ENCODE peak calls at places on chromosomes 3 and 15, in ten cellular contexts. V is GM13977, H is adrenal gland, L is GM06990, A is left lung, I is bronchial epithelial cell, X is WERI-Rb-1, U is Panc1, T is GM12865, N is A549. C is an unnamed sample.

GRCh38 chr3:70914889-70915288 is 602.5 kb upstream of the MDFIC2 start:
- DNase-seq in V (no peak), H (no peak), L (no peak), A (no peak), I (no peak), X (no peak), U (no peak), T (no peak), N (no peak), C (no peak)

GRCh38 chr3:55622733-55623132 is 135.6 kb upstream of the WNT5A start:
- DNase-seq in V (no peak), H (no peak), L (no peak), A (no peak), I (no peak), X (no peak), U (no peak), T (no peak), N (no peak), C (no peak)

GRCh38 chr15:37106490-37107001 is 6.2 kb upstream of the MEIS2 start:
- DNase-seq in V (peak), H (no peak), L (no peak), A (no peak), I (no peak), X (peak), U (no peak), T (peak), N (no peak), C (no peak)

GRCh38 chr15:100601158-100601557 is 826 bp downstream of the LINS1 start:
- DNase-seq in V (no peak), H (no peak), L (peak), A (peak), I (peak), X (no peak), U (no peak), T (peak), N (no peak), C (no peak)

GRCh38 chr3:71066849-71067261 is 516.7 kb downstream of the FOXP1 start:
- DNase-seq in V (no peak), H (no peak), L (no peak), A (no peak), I (peak), X (no peak), U (no peak), T (no peak), N (no peak), C (no peak)

GRCh38 chr3:186998937-186999368 is 68.6 kb downstream of the ST6GAL1 start:
- DNase-seq in V (no peak), H (no peak), L (no peak), A (no peak), I (no peak), X (no peak), U (no peak), T (no peak), N (no peak), C (no peak)

GRCh38 chr3:1196997-1197396 is 104.2 kb downstream of the CNTN6 start:
- DNase-seq in V (no peak), H (no peak), L (no peak), A (no peak), I (no peak), X (no peak), U (no peak), T (no peak), N (no peak), C (no peak)

GRCh38 chr3:171936231-171936841 is 93.2 kb downstream of the TMEM212 start:
- DNase-seq in V (no peak), H (no peak), L (no peak), A (no peak), I (peak), X (no peak), U (no peak), T (no peak), N (peak), C (no peak)

GRCh38 chr3:66518644-66519043 is 17.8 kb upstream of the LRIG1 start:
- DNase-seq in V (no peak), H (no peak), L (no peak), A (no peak), I (no peak), X (peak), U (no peak), T (no peak), N (no peak), C (no peak)

GRCh38 chr15:28260722-28261121 is 61.3 kb downstream of the HERC2 start:
- DNase-seq in V (no peak), H (no peak), L (no peak), A (no peak), I (no peak), X (no peak), U (no peak), T (no peak), N (no peak), C (no peak)

GRCh38 chr3:185402561-185402960 is 39.6 kb downstream of the MAP3K13 start:
- DNase-seq in V (no peak), H (peak), L (no peak), A (no peak), I (no peak), X (peak), U (no peak), T (no peak), N (no peak), C (no peak)

GRCh38 chr3:52299815-52300611 is 12.4 kb downstream of the GLYCTK start:
- DNase-seq in V (no peak), H (peak), L (no peak), A (peak), I (peak), X (no peak), U (no peak), T (no peak), N (peak), C (peak)

GRCh38 chr3:14429689-14430452 is 27.5 kb downstream of the SLC6A6 start:
- DNase-seq in V (no peak), H (no peak), L (no peak), A (no peak), I (no peak), X (no peak), U (no peak), T (no peak), N (no peak), C (no peak)

GRCh38 chr3:143977326-143978262 is 6.0 kb downstream of the DIPK2A start:
- DNase-seq in V (peak), H (no peak), L (no peak), A (no peak), I (no peak), X (no peak), U (no peak), T (peak), N (no peak), C (peak)

GRCh38 chr15:80977627-80978036 is 12.0 kb downstream of the MESD start:
- DNase-seq in V (no peak), H (peak), L (no peak), A (no peak), I (peak), X (peak), U (no peak), T (peak), N (peak), C (no peak)

GRCh38 chr3:10228248-10228950 is 19.9 kb upstream of the TATDN2 start:
- DNase-seq in V (no peak), H (no peak), L (no peak), A (no peak), I (peak), X (no peak), U (no peak), T (peak), N (no peak), C (no peak)

GRCh38 chr3:181267312-181267711 is 277.8 kb upstream of the DNAJC19 start:
- DNase-seq in V (no peak), H (no peak), L (no peak), A (no peak), I (no peak), X (no peak), U (no peak), T (no peak), N (no peak), C (no peak)

GRCh38 chr3:152910211-152910610 is 75.3 kb downstream of the P2RY1 start:
- DNase-seq in V (no peak), H (no peak), L (no peak), A (no peak), I (peak), X (peak), U (no peak), T (peak), N (peak), C (no peak)

GRCh38 chr3:184360834-184361531 is 422 bp downstream of the CLCN2 start:
- DNase-seq in V (no peak), H (no peak), L (no peak), A (no peak), I (no peak), X (no peak), U (no peak), T (no peak), N (no peak), C (no peak)

GRCh38 chr15:52556524-52556923 is 12.3 kb downstream of the ARPP19 start:
- DNase-seq in V (no peak), H (no peak), L (no peak), A (no peak), I (no peak), X (no peak), U (no peak), T (no peak), N (no peak), C (no peak)

GRCh38 chr3:140829796-140830195 is 111.8 kb upstream of the SLC25A36 start:
- DNase-seq in V (no peak), H (no peak), L (no peak), A (no peak), I (no peak), X (no peak), U (no peak), T (no peak), N (no peak), C (no peak)

GRCh38 chr3:79872483-79872882 is 104.7 kb upstream of the ROBO1 start:
- DNase-seq in V (no peak), H (no peak), L (no peak), A (no peak), I (peak), X (no peak), U (peak), T (no peak), N (peak), C (no peak)

GRCh38 chr3:23495507-23495906 is 292.4 kb downstream of the UBE2E2 start:
- DNase-seq in V (no peak), H (no peak), L (no peak), A (no peak), I (peak), X (no peak), U (no peak), T (no peak), N (no peak), C (no peak)

GRCh38 chr3:106261915-106262683 is 393.3 kb upstream of the CBLB start:
- DNase-seq in V (no peak), H (no peak), L (no peak), A (no peak), I (no peak), X (no peak), U (no peak), T (no peak), N (no peak), C (no peak)

GRCh38 chr15:74130089-74130848 is at the start of gene ISLR2:
- DNase-seq in V (no peak), H (no peak), L (no peak), A (peak), I (no peak), X (no peak), U (no peak), T (no peak), N (no peak), C (no peak)

GRCh38 chr3:16325850-16326249 is 60.8 kb downstream of the OXNAD1 start:
- DNase-seq in V (no peak), H (no peak), L (no peak), A (no peak), I (no peak), X (no peak), U (no peak), T (no peak), N (no peak), C (no peak)

GRCh38 chr15:79003301-79003700 is 58.5 kb upstream of the CTSH start:
- DNase-seq in V (no peak), H (no peak), L (no peak), A (no peak), I (no peak), X (no peak), U (no peak), T (no peak), N (no peak), C (no peak)

GRCh38 chr15:79004336-79004735 is 59.5 kb upstream of the CTSH start:
- DNase-seq in V (peak), H (no peak), L (peak), A (no peak), I (peak), X (no peak), U (no peak), T (peak), N (peak), C (peak)

GRCh38 chr15:79003896-79004295 is 59.0 kb upstream of the CTSH start:
- DNase-seq in V (no peak), H (no peak), L (no peak), A (no peak), I (no peak), X (no peak), U (no peak), T (no peak), N (no peak), C (no peak)

GRCh38 chr15:79006071-79006470 is 61.2 kb upstream of the CTSH start:
- DNase-seq in V (no peak), H (no peak), L (no peak), A (no peak), I (no peak), X (no peak), U (no peak), T (no peak), N (no peak), C (no peak)

DNA sequence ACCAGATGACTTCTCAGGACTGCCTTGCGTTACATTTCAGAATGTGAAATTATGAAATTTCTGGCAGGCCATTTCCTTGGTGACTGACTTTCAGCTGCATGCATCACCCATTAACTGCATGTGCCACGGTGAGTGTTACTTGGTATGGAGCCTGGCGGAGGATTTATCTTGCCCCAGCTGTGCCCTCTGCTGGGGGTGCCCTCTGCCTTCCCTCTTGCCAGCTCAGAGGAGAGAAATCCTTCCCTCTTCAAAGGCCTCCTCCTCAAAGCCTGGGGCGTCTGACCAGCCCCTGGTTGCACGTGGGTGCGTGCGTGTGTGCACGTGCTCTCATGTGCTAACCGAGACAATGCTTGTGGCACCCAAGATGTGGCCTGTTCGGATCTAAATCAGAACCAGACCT is 57.8 kb upstream of the CTSH start:
- DNase-seq in V (no peak), H (no peak), L (no peak), A (no peak), I (peak), X (no peak), U (no peak), T (no peak), N (no peak), C (no peak)
- TF ChIP-seq CTCF in V (peak), H (no peak), L (no peak), A (no peak), I (peak), X (no peak), U (no peak), T (no peak), N (no peak), C (no peak)

DNA sequence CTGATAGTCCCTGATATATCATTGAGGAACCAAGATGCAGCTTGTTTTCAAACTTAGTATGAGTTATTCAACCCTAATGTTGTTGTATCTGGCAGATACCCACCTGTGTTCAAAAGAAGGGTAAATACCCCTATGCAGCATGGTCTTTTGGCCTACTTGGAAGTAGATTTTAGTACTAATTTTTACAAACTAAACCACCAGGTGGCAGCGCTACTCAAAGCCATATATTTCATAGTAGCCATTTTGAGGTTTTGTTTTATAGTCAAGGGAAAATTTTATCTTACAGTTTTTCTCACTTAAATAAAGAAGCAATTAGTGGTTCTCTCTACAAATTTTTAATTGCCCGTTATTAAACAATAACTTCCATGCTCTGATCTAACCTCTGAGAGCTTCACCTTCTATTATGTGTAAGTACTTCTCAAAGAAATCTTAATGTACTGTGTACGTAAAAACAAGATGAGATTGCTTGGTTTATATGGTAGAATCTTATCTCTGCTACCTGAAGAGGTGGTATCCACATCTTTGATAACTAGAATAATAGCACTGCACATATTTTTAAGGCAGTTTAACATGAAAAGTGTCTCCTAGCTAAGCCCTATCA is 31.5 kb upstream of the MLF1 start:
- DNase-seq in V (no peak), H (peak), L (peak), A (no peak), I (peak), X (peak), U (peak), T (peak), N (peak), C (no peak)
- TF ChIP-seq CTCF in V (peak), H (peak), L (peak), A (peak), I (peak), X (no peak), U (peak), T (peak), N (peak), C (peak)

DNA sequence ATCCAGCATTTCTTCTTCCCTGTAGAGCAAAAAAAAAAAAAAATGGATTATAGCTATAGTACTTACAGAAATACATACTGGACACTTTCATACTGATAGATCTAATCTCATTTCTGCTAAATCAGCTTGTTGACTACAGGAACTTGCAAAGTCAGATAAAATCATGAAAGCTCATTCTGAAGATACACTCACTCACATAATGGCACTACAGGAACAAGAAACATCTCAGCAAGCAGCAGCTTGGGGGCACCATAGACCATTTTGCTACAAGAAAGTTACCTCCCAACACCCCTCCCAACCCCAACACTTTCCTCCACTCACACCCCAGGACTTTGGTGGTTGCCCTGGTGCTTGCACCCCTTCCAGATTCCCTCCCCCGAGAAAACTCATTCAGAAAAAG is 4.6 kb downstream of the MYH15 start:
- DNase-seq in V (no peak), H (no peak), L (no peak), A (no peak), I (no peak), X (no peak), U (no peak), T (no peak), N (no peak), C (no peak)
- TF ChIP-seq CTCF in V (peak), H (no peak), L (no peak), A (no peak), I (no peak), X (peak), U (peak), T (no peak), N (no peak), C (peak)

GRCh38 chr3:193592841-193593665 is at the start of gene OPA1:
- DNase-seq in V (peak), H (peak), L (peak), A (peak), I (peak), X (peak), U (peak), T (peak), N (peak), C (peak)
- TF ChIP-seq CTCF in V (no peak), H (peak), L (no peak), A (no peak), I (peak), X (no peak), U (peak), T (no peak), N (no peak), C (no peak)

DNA sequence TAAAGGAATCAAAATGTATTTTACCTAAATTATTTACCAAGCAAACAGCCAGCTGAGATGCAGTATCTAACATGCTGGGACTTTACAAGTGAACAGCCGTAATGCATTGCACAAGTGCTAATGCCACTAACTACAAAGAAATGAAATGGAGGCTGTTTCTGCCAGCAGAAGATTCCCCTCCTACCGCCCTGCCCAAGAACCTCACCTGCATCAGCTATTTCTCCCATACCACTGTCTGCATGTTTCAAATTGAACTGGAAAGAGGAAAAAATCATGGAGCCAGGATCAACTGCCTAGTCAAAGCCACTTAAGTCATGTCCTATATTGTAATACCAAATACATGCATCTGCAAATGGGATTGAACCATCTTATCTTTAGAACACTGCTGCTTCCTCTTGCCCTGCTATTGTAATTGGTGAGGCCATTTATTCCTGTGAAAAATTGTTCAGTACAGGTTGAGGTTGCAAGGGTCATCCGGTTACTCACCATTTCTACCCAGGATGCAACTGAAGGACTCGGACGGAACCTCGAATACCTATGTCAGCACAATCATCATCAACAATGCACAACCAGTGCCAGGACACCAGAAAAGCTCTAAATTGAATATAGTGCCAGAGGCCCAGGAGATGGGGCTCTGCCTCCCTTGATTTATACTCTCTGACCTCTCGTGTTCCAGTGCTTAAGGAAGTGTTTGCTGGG is 27.5 kb downstream of the ANXA2 start:
- DNase-seq in V (no peak), H (peak), L (no peak), A (no peak), I (no peak), X (no peak), U (no peak), T (no peak), N (peak), C (no peak)
- TF ChIP-seq CTCF in V (no peak), H (no peak), L (no peak), A (no peak), I (no peak), X (no peak), U (no peak), T (no peak), N (no peak), C (no peak)

C was measured in GM13976.